ENCODE peak calls at places on chromosome 10, in six cellular contexts. G, H, O, C, R and K are unnamed samples.

GRCh38 chr10:27742926-27743735 is 2.5 kb downstream of the MKX start:
- DNase-seq in G (peak), H (peak), O (no peak), C (no peak), R (no peak), K (peak)

GRCh38 chr10:49700997-49701396 is 21.5 kb downstream of the C10orf53 start:
- DNase-seq in G (no peak), H (no peak), O (no peak), C (peak), R (no peak), K (no peak)

GRCh38 chr10:47319798-47320197 is 2.5 kb upstream of the GDF2 start:
- DNase-seq in G (no peak), H (no peak), O (no peak), C (no peak), R (no peak), K (no peak)

GRCh38 chr10:84541289-84541637 is 212.9 kb downstream of the CCSER2 start:
- DNase-seq in G (no peak), H (peak), O (peak), C (no peak), R (no peak), K (no peak)

GRCh38 chr10:9038146-9038714 is 983.7 kb downstream of the GATA3 start:
- DNase-seq in G (no peak), H (no peak), O (no peak), C (no peak), R (no peak), K (no peak)

GRCh38 chr10:4391683-4392082 is 434.3 kb upstream of the AKR1E2 start:
- DNase-seq in G (peak), H (peak), O (no peak), C (peak), R (no peak), K (no peak)

GRCh38 chr10:22714524-22715289 is at the start of gene PIP4K2A:
- DNase-seq in G (peak), H (peak), O (peak), C (peak), R (no peak), K (peak)

GRCh38 chr10:30000802-30001571 is 58.4 kb downstream of the JCAD start:
- DNase-seq in G (no peak), H (no peak), O (peak), C (no peak), R (no peak), K (no peak)

GRCh38 chr10:51231754-51232153 is 157.5 kb downstream of the PRKG1 start:
- DNase-seq in G (no peak), H (no peak), O (no peak), C (no peak), R (no peak), K (no peak)

GRCh38 chr10:71512213-71512745 is 115.6 kb downstream of the CDH23 start:
- DNase-seq in G (no peak), H (no peak), O (no peak), C (no peak), R (no peak), K (peak)

DNA sequence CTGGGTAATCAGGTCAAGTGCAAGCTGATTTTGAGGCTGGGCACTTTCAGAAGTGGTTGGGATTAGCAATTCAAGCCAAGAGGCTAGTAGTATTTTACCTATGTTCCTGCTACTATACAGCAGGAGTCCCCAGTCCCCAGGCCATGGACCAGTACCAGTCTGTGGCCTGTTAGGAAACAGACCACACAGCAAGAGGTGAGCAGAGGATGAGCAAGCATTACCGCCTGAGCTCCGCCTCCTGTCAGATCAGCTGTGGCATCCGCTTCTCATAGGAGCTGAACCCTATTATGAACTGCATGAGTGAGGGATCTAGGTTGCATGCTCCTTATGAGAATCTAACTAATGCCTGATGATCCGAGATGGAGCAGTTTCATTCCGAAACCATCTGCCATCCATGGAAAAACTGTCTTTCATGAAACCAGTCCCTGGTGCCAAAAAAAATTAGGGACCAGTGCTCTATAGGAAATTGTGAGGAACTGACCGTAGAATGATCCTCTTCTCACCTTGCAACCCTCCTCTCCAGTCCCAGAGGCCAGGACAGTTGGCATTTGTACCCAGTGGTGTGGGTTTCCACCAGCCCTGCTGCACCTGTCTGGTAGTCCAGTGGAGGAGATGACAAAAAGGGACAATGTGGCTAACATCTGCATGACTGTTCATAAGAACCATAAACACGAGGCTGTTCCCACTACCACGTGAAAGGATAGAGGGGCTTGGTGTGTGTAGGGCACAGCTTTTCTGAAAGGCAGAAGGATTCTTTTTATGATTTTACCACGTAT is 172.5 kb downstream of the KIAA1217 start:
- DNase-seq in G (no peak), H (no peak), O (no peak), C (no peak), R (no peak), K (no peak)
- TF ChIP-seq RAD21 in G (no peak), H (no peak), O (no peak), C (no peak), R (no peak), K (no peak)

GRCh38 chr10:132637477-132638129 is 100.0 kb downstream of the INPP5A start:
- DNase-seq in G (no peak), H (peak), O (peak), C (peak), R (peak), K (peak)
- TF ChIP-seq MAX in G (no peak), H (no peak), O (no peak), C (no peak), R (no peak), K (no peak)

DNA sequence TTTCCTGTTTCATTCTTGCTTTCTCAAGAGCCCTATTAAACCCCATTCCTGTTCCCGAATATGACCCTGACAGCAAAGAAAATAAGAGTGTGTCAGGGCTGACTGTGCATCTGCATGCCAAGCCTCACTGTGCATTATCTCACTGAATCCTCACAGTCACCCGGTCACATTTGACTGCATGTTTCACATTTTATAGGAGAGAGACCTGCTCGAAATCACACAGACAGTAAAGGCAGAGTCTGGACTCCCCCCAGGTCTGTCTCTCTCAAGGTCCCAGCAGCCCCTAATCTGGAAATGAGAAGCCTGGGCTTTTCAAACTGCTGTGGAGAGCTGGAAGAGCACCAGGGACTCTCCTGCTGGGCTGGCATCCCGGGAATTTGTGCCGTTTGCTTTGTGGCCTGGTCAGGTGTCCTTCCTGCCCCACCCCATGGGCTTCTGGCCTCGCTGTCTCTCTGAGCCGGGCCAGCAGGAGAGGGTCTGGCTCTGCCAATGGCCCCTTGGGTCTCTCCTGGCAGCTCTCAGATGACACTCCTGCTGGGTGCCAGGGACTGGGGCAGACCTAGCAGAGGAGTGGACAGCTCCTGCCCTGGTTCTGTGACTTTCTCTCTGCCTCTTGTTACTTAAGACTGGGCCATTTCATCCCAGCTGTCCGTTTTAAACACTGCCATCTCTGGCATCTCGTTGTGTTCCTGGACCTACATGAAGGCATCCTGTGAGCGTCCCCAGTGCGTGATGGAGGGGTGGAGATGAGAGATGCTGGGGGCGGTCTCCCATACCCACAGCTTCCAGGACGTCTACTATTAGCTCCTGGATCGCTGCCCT is 173.6 kb downstream of the ARHGAP12 start:
- DNase-seq in G (peak), H (peak), O (peak), C (no peak), R (no peak), K (no peak)
- TF ChIP-seq RAD21 in G (no peak), H (no peak), O (no peak), C (no peak), R (no peak), K (no peak)

GRCh38 chr10:131855396-131855762 is 45.4 kb upstream of the PPP2R2D start:
- DNase-seq in G (no peak), H (no peak), O (no peak), C (no peak), R (no peak), K (no peak)

GRCh38 chr10:131856441-131857094 is 44.2 kb upstream of the PPP2R2D start:
- DNase-seq in G (no peak), H (no peak), O (no peak), C (no peak), R (no peak), K (peak)

GRCh38 chr10:131854579-131855335 is 46.1 kb upstream of the PPP2R2D start:
- DNase-seq in G (no peak), H (no peak), O (no peak), C (no peak), R (no peak), K (peak)

GRCh38 chr10:131857156-131858117 is 43.4 kb upstream of the PPP2R2D start:
- DNase-seq in G (no peak), H (no peak), O (no peak), C (no peak), R (no peak), K (peak)

GRCh38 chr10:131855763-131856401 is 44.9 kb upstream of the PPP2R2D start:
- DNase-seq in G (no peak), H (no peak), O (no peak), C (no peak), R (no peak), K (no peak)
- TF ChIP-seq MAX in G (no peak), H (no peak), O (no peak), C (no peak), R (no peak), K (no peak)

GRCh38 chr10:18501198-18501597 is 150.2 kb downstream of the NSUN6 start:
- DNase-seq in G (no peak), H (peak), O (no peak), C (no peak), R (peak), K (no peak)
- TF ChIP-seq RAD21 in G (no peak), H (no peak), O (no peak), C (no peak), R (no peak), K (no peak)